ENCODE peak calls at places on chromosomes 16 and 17, in four cellular contexts. T is NCI-H510A treated with DMSO at 0.1 percent for 48 hours; A is activated T-helper 1 cell treated with anti-CD3 and anti-CD28 coated beads, Interleukin-12 subunit alpha, Interleukin-12 subunit beta, Interleukin-2, Interleukin-4 antibody, amounts not matched to agents 30 ng/mL and 10 ng/mL and 1 ng/mL, durations not matched to agents 14 hours and 24 hours and 36 hours; S is chondrocyte. V is an unnamed sample.

GRCh38 chr17:37187262-37187661 is 188.5 kb upstream of the C17orf78 start:
- DNase-seq in T (no peak), S (no peak), A (no peak), V (no peak)

GRCh38 chr16:88494335-88495154 is 41.5 kb downstream of the ZFPM1 start:
- DNase-seq in A (no peak), S (no peak), T (no peak), V (no peak)

GRCh38 chr17:81805707-81806460 is 1.9 kb downstream of the GCGR start:
- DNase-seq in A (no peak), S (no peak), T (no peak), V (no peak)

GRCh38 chr17:60554377-60554788 is 28.3 kb upstream of the APPBP2 start:
- DNase-seq in S (no peak), A (no peak), T (no peak), V (peak)

GRCh38 chr17:32276217-32276616 is 10.6 kb downstream of the RHBDL3 start:
- DNase-seq in S (no peak), T (no peak), A (no peak), V (peak)

GRCh38 chr17:60964160-60964559 is 286.5 kb downstream of the BCAS3 start:
- DNase-seq in S (no peak), T (no peak), A (no peak), V (no peak)

GRCh38 chr17:58630883-58631522 is 60.8 kb downstream of the TEX14 start:
- DNase-seq in T (peak), A (peak), S (no peak), V (peak)

GRCh38 chr17:48814504-48814903 is 2.5 kb downstream of the TTLL6 start:
- DNase-seq in T (peak), S (peak), A (peak), V (peak)

GRCh38 chr17:63853260-63853659 is 10.8 kb upstream of the SMARCD2 start:
- DNase-seq in S (no peak), A (no peak), T (no peak), V (no peak)

GRCh38 chr17:44967907-44968224 is 237 bp downstream of the C1QL1 start:
- DNase-seq in A (no peak), T (no peak), S (no peak), V (no peak)

GRCh38 chr16:67555795-67556212 is 6.5 kb upstream of the CTCF start:
- DNase-seq in T (no peak), S (no peak), A (no peak), V (no peak)

GRCh38 chr16:48158296-48158695 is 2.5 kb upstream of the ABCC12 start:
- DNase-seq in T (no peak), A (peak), S (no peak), V (no peak)

GRCh38 chr17:80018917-80019651 is 16.6 kb downstream of the TBC1D16 start:
- DNase-seq in S (no peak), T (no peak), A (no peak), V (no peak)

GRCh38 chr17:40139566-40140058 is 725 bp upstream of the CASC3 start:
- DNase-seq in S (no peak), A (no peak), T (no peak), V (no peak)

GRCh38 chr17:12097326-12097725 is 76.6 kb downstream of the MAP2K4 start:
- DNase-seq in S (no peak), A (no peak), T (no peak), V (no peak)

GRCh38 chr16:24820522-24820921 is 25.2 kb upstream of the SLC5A11 start:
- DNase-seq in S (no peak), A (no peak), T (no peak), V (no peak)

GRCh38 chr16:78240459-78241222 is 141.2 kb downstream of the WWOX start:
- DNase-seq in S (no peak), T (no peak), A (no peak), V (no peak)

GRCh38 chr16:56273615-56274014 is 82.3 kb downstream of the GNAO1 start:
- DNase-seq in T (no peak), A (no peak), S (no peak), V (no peak)

GRCh38 chr17:71247455-71248015 is 873.3 kb upstream of the SOX9 start:
- DNase-seq in S (no peak), T (no peak), A (no peak), V (no peak)

GRCh38 chr17:38577244-38577643 is 28.5 kb downstream of the SRCIN1 start:
- DNase-seq in S (no peak), A (no peak), T (no peak), V (no peak)

GRCh38 chr16:4681471-4682083 is 11.8 kb upstream of the NUDT16L1 start:
- DNase-seq in A (no peak), S (no peak), T (no peak), V (no peak)

GRCh38 chr16:88764913-88765349 is 20.1 kb downstream of the PIEZO1 start:
- DNase-seq in A (no peak), T (no peak), S (no peak), V (no peak)

V was measured in NCI-H69.